ENCODE peak calls at places on chromosome 17, in seven cellular contexts. X is astrocyte, P is stomach, B is breast epithelium, H is prostate gland, W is SK-N-SH, Q is RWPE2. N is an unnamed sample.
A peak's percentile ranks its signal among the peaks of the same experiment; 100 is the strongest.

GRCh38 chr17:77206557-77206956 is 65.8 kb downstream of the SEC14L1 start:
- DNase-seq in H (no peak), B (no peak), W (no peak), X (no peak), P (no peak), Q (no peak), N (no peak)

GRCh38 chr17:43827596-43827995 is 5.3 kb downstream of the MPP3 start:
- DNase-seq in W (no peak), P (no peak), B (no peak), H (no peak), X (no peak), Q (no peak), N (no peak)

GRCh38 chr17:44536090-44536960 is 21.0 kb upstream of the FZD2 start:
- DNase-seq in H (no peak), X (no peak), P (no peak), Q (no peak), W (no peak), B (no peak), N (no peak)

GRCh38 chr17:73013816-73014663 is 78.4 kb downstream of the SLC39A11 start:
- DNase-seq in H (no peak), Q (no peak), W (no peak), X (peak; percentile 33), P (no peak), B (no peak), N (no peak)

GRCh38 chr17:45784583-45785372 is 658 bp downstream of the CRHR1 start:
- DNase-seq in H (peak; percentile 17), W (peak; percentile 90), P (peak; percentile 49), X (no peak), B (no peak), Q (no peak), N (no peak)

GRCh38 chr17:39921323-39921722 is 2.9 kb upstream of the GSDMB start:
- DNase-seq in B (no peak), Q (no peak), P (no peak), H (no peak), X (no peak), W (no peak), N (no peak)

GRCh38 chr17:17514993-17515920 is 19.1 kb upstream of the RASD1 start:
- DNase-seq in P (no peak), W (peak; percentile 76), X (peak; percentile 94), B (no peak), Q (no peak), H (no peak), N (no peak)

GRCh38 chr17:21291357-21291756 is 6.8 kb downstream of the MAP2K3 start:
- DNase-seq in H (no peak), X (no peak), Q (no peak), P (no peak), W (no peak), B (no peak), N (no peak)

GRCh38 chr17:5500247-5500803 is 14.0 kb downstream of the MIS12 start:
- DNase-seq in H (no peak), B (no peak), P (no peak), X (no peak), Q (no peak), W (no peak), N (no peak)

GRCh38 chr17:31595076-31595475 is 203.6 kb downstream of the RAB11FIP4 start:
- DNase-seq in H (no peak), B (no peak), W (no peak), Q (no peak), P (no peak), X (peak; percentile 69), N (no peak)

GRCh38 chr17:72699566-72699965 is 392.9 kb downstream of the SLC39A11 start:
- DNase-seq in P (no peak), B (peak; percentile 35), Q (no peak), H (no peak), X (peak; percentile 64), W (no peak), N (no peak)

GRCh38 chr17:57445772-57446472 is 189.6 kb downstream of the MSI2 start:
- DNase-seq in P (no peak), W (no peak), B (no peak), Q (no peak), X (peak; percentile 68), H (no peak), N (no peak)

GRCh38 chr17:58249270-58250133 is 11.1 kb downstream of the LPO start:
- DNase-seq in X (peak; percentile 9), H (peak; percentile 50), Q (no peak), P (peak; percentile 66), W (peak; percentile 99), B (peak; percentile 27), N (peak; percentile 65)

GRCh38 chr17:51029142-51029541 is 91.5 kb downstream of the SPAG9 start:
- DNase-seq in W (no peak), Q (no peak), B (no peak), X (no peak), H (no peak), P (no peak), N (no peak)

GRCh38 chr17:57943645-57944044 is 11.6 kb downstream of the CUEDC1 start:
- DNase-seq in P (no peak), X (no peak), W (no peak), H (no peak), Q (no peak), B (no peak), N (no peak)

GRCh38 chr17:56594528-56595418 is 1.3 kb downstream of the NOG start:
- DNase-seq in P (no peak), H (no peak), B (no peak), Q (no peak), W (no peak), X (no peak), N (peak; percentile 25)

GRCh38 chr17:59845595-59846390 is 47.0 kb downstream of the TUBD1 start:
- DNase-seq in P (peak; percentile 73), X (peak; percentile 91), W (no peak), Q (peak; percentile 87), H (peak; percentile 67), B (peak; percentile 73), N (no peak)

GRCh38 chr17:76239538-76240274 is 587 bp downstream of the RNF157 start:
- DNase-seq in H (no peak), P (no peak), W (peak; percentile 77), X (no peak), B (peak; percentile 16), Q (no peak), N (no peak)

GRCh38 chr17:35493040-35493439 is 44.4 kb downstream of the SLFN12L start:
- DNase-seq in P (no peak), W (no peak), Q (no peak), X (no peak), B (no peak), H (no peak), N (no peak)

GRCh38 chr17:50180593-50180992 is 14.8 kb downstream of the SGCA start:
- DNase-seq in H (no peak), X (no peak), P (no peak), W (no peak), B (no peak), Q (no peak), N (no peak)

GRCh38 chr17:16363749-16364536 is 10.7 kb upstream of the CENPV start:
- DNase-seq in Q (no peak), X (peak; percentile 25), P (peak; percentile 84), B (peak; percentile 33), H (peak; percentile 70), W (peak; percentile 74), N (peak; percentile 82)

GRCh38 chr17:48589831-48590602 is at the start of gene HOXB3:
- DNase-seq in H (no peak), Q (no peak), B (no peak), W (no peak), P (no peak), X (no peak), N (no peak)

GRCh38 chr17:73291260-73291801 is 20.5 kb downstream of the CDC42EP4 start:
- DNase-seq in W (no peak), B (no peak), P (peak; percentile 73), X (peak; percentile 89), Q (peak; percentile 85), H (no peak), N (no peak)

GRCh38 chr17:63848834-63849689 is 6.6 kb upstream of the SMARCD2 start:
- DNase-seq in Q (peak; percentile 90), P (peak; percentile 94), H (peak; percentile 80), W (peak; percentile 66), X (peak; percentile 72), B (peak; percentile 88), N (peak; percentile 95)
- TF ChIP-seq CTCF in Q (peak; percentile 90), P (peak; percentile 61), H (peak; percentile 48), W (no peak), X (peak; percentile 36), B (peak; percentile 56), N (peak; percentile 73)

DNA sequence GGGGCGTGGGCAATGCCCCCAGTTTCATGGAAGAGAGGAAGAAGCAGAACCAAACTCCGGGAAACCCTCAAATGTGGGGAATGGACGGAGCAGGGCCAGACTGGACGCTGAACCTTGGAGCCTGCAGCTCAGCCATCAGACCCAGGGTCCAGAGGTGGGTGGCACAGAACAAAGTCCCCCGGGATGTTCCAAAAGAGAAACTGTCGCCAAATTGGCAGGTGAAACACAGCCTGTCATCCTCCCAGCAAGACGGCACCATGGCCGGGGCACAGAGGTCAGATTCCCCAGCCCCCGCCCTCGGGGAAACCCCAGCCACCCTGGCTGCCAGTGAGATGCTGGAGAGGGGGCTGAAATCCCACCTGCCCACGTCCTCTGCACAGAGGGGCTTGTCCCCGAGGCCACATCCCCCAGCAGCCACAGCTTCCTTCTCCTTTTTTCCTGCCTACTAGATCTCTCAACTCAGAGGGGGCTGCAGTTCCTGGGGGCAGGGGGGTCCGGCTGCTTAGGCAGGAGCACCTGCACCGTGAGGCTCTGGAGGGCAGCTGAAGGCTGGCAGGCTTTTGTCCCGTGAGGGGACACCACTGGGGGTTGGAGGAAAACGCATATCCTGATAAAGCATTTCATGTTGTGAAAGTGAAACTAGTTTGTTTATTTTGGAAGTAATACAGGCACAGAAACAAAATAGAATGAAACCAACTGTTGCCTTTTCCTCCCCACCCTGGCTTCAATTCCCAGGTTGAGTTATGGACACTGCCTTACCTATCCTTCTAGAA is 1.2 kb upstream of the SECTM1 start:
- DNase-seq in W (no peak), B (no peak), X (no peak), Q (peak; percentile 58), H (peak; percentile 32), P (no peak), N (no peak)
- H3K4me3 ChIP-seq in W (peak overlapping the region; percentile 17), B (peak overlapping the region; percentile 63), X (peak overlapping the region; percentile 35), Q (peak overlapping the region; percentile 8), H (peak overlapping the region; percentile 56), P (peak overlapping the region; percentile 72), N (peak overlapping the region; percentile 71)

GRCh38 chr17:79830303-79830702 is 8.9 kb downstream of the CBX4 start:
- DNase-seq in W (no peak), Q (no peak), H (no peak), X (no peak), P (no peak), B (no peak), N (no peak)

GRCh38 chr17:79832211-79833109 is 6.8 kb downstream of the CBX4 start:
- DNase-seq in H (no peak), X (no peak), W (peak; percentile 63), Q (no peak), B (no peak), P (peak; percentile 55), N (no peak)

GRCh38 chr17:79830763-79831366 is 8.4 kb downstream of the CBX4 start:
- DNase-seq in Q (no peak), P (no peak), W (no peak), B (no peak), H (no peak), X (no peak), N (no peak)

GRCh38 chr17:79833110-79833450 is 6.2 kb downstream of the CBX4 start:
- DNase-seq in B (no peak), Q (no peak), H (no peak), X (no peak), P (no peak), W (no peak), N (no peak)

GRCh38 chr17:79831367-79832210 is 7.7 kb downstream of the CBX4 start:
- DNase-seq in W (peak; percentile 87), H (peak; percentile 73), B (no peak), X (no peak), P (peak; percentile 91), Q (no peak), N (no peak)
- H3K27me3 ChIP-seq in W (no peaks in the 10 kb centered on the region), H (no peaks in the 10 kb centered on the region), B (no peaks in the 10 kb centered on the region), X (no peaks in the 10 kb centered on the region), P (peaks cover 4% of the 10 kb centered on the region), Q (no peaks in the 10 kb centered on the region), N (no peaks in the 10 kb centered on the region)

GRCh38 chr17:74900208-74900607 is 6.8 kb upstream of the FADS6 start:
- DNase-seq in B (no peak), H (no peak), Q (no peak), W (no peak), P (no peak), X (no peak), N (no peak)
- TF ChIP-seq CTCF in B (no peak), H (no peak), Q (no peak), W (no peak), P (no peak), X (no peak), N (no peak)

N was measured in CD8-positive, alpha-beta T cell.